ENCODE peak calls at places on chromosomes 11 and 22, in five cellular contexts. Z is IMR-90, J is lower leg skin, W is natural killer cell, V is AG04449. O is an unnamed sample.

GRCh38 chr11:72700026-72700610 is 25.9 kb upstream of the PDE2A start:
- DNase-seq in V (no peak), Z (peak), J (no peak), W (no peak), O (no peak)

GRCh38 chr11:95991545-95991944 is 67.6 kb upstream of the MTMR2 start:
- DNase-seq in Z (peak), W (no peak), J (no peak), V (peak), O (no peak)

GRCh38 chr11:19652976-19653375 is 59.7 kb upstream of the NAV2 start:
- DNase-seq in W (no peak), Z (no peak), V (no peak), J (no peak), O (no peak)

GRCh38 chr11:36577859-36578258 is 10.1 kb downstream of the RAG1 start:
- DNase-seq in J (no peak), V (no peak), Z (peak), W (no peak), O (no peak)

GRCh38 chr11:86919557-86920210 is 35.5 kb downstream of the FZD4 start:
- DNase-seq in J (no peak), Z (peak), W (no peak), V (no peak), O (no peak)

GRCh38 chr11:129237880-129238638 is 45.9 kb upstream of the ARHGAP32 start:
- DNase-seq in W (no peak), J (no peak), Z (no peak), V (no peak), O (no peak)

GRCh38 chr11:64916040-64916847 is 765 bp downstream of the ATG2A start:
- DNase-seq in W (peak), V (no peak), Z (peak), J (peak), O (peak)

GRCh38 chr22:42814215-42814614 is 42.9 kb downstream of the ARFGAP3 start:
- DNase-seq in Z (no peak), V (no peak), J (no peak), W (no peak), O (no peak)

GRCh38 chr11:120199613-120200012 is 11.2 kb upstream of the OAF start:
- DNase-seq in J (no peak), W (no peak), Z (no peak), V (no peak), O (no peak)

GRCh38 chr22:24474221-24474620 is 20.9 kb upstream of the UPB1 start:
- DNase-seq in W (no peak), Z (peak), V (peak), J (no peak), O (no peak)

GRCh38 chr11:60307507-60308195 is 19.4 kb upstream of the MS4A6E start:
- DNase-seq in W (no peak), V (no peak), Z (no peak), J (no peak), O (no peak)

GRCh38 chr11:2519517-2519878 is 74.7 kb downstream of the KCNQ1 start:
- DNase-seq in V (no peak), W (no peak), Z (no peak), J (no peak), O (no peak)

GRCh38 chr11:60985991-60986915 is 14.8 kb downstream of the CD6 start:
- DNase-seq in Z (peak), V (no peak), J (no peak), W (no peak), O (no peak)

GRCh38 chr11:116808262-116809175 is 14.6 kb downstream of the APOA4 start:
- DNase-seq in Z (peak), W (no peak), V (no peak), J (no peak), O (no peak)

GRCh38 chr11:117458275-117459120 is 130.8 kb downstream of the CEP164 start:
- DNase-seq in V (no peak), J (no peak), W (no peak), Z (no peak), O (no peak)

GRCh38 chr11:100675115-100675650 is 11.9 kb upstream of the ARHGAP42 start:
- DNase-seq in J (no peak), V (no peak), W (no peak), Z (no peak), O (no peak)

GRCh38 chr11:8934735-8935478 is 2.2 kb upstream of the C11orf16 start:
- DNase-seq in V (peak), Z (peak), W (no peak), J (no peak), O (no peak)

GRCh38 chr11:8932564-8933180 is at the start of gene C11orf16:
- DNase-seq in J (no peak), V (no peak), W (no peak), Z (no peak), O (no peak)

GRCh38 chr11:8937159-8937558 is 4.4 kb upstream of the C11orf16 start:
- DNase-seq in W (no peak), Z (no peak), J (no peak), V (no peak), O (no peak)

GRCh38 chr11:8930456-8931175 is 2.1 kb downstream of the C11orf16 start:
- DNase-seq in V (no peak), Z (no peak), J (no peak), W (no peak), O (no peak)

GRCh38 chr11:8933931-8934330 is 1.2 kb upstream of the C11orf16 start:
- DNase-seq in Z (no peak), V (no peak), J (no peak), W (no peak), O (no peak)
- TF ChIP-seq CTCF in Z (peak), V (no peak), J (no peak), W (no peak), O (no peak)

GRCh38 chr11:108654994-108655631 is 9.8 kb upstream of the DDX10 start:
- DNase-seq in Z (peak), V (no peak), J (no peak), W (no peak), O (no peak)
- TF ChIP-seq CTCF in Z (peak), V (peak), J (no peak), W (no peak), O (peak)

GRCh38 chr11:76630600-76630999 is 39.9 kb downstream of the LRRC32 start:
- DNase-seq in J (no peak), V (no peak), Z (no peak), W (no peak), O (no peak)

GRCh38 chr11:76629133-76629852 is 41.3 kb downstream of the LRRC32 start:
- DNase-seq in Z (peak), W (no peak), J (peak), V (no peak), O (peak)

GRCh38 chr11:76631566-76632308 is 38.8 kb downstream of the LRRC32 start:
- DNase-seq in Z (no peak), J (no peak), V (no peak), W (no peak), O (no peak)

GRCh38 chr11:76628408-76628947 is 42.1 kb downstream of the LRRC32 start:
- DNase-seq in V (no peak), W (no peak), J (no peak), Z (no peak), O (no peak)

DNA sequence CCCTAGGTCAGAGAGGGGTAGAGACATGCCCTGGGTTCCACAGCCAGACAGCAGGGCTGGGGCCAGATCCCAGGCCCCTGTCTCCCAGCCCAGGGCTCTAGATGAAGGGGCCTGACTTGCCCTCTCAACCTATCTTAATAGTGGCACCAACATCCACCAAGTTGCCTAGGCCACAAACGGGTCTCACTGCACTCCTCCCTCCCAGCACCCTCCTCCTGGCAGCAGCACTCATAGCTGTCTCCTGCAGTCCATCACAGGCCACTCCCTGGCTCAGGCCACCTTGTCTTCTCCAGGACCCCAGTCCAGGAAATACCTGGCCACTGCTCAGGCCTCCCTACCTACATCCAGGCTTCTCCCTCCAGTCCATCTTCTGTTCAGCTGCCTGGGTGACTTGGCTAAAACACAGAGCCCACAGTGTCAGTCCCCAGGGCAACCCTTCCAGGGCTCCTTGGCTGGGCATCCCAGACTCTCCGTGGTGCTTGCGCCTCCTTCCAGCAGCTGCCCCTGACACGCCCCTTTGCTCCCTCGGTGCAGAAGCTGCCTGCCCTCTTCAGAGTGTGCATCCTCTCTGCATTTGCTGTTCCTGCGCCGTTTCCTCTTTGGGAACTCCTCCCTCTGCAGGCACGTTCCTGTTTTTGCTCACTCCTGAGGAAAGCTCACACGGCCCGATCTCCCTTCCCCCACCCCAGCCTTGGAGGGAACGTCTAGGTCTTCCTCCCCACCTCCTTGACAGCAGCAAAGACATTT is 40.5 kb downstream of the LRRC32 start:
- DNase-seq in V (no peak), Z (peak), J (peak), W (no peak), O (peak)
- TF ChIP-seq CTCF in V (no peak), Z (no peak), J (no peak), W (no peak), O (no peak)

GRCh38 chr11:13972033-13972910 is 9.7 kb downstream of the SPON1 start:
- DNase-seq in Z (peak), W (no peak), V (no peak), J (no peak), O (no peak)

GRCh38 chr11:13972958-13973357 is 10.4 kb downstream of the SPON1 start:
- DNase-seq in V (no peak), J (no peak), Z (no peak), W (no peak), O (no peak)

GRCh38 chr11:13965337-13965736 is 2.8 kb downstream of the SPON1 start:
- DNase-seq in Z (no peak), V (no peak), W (no peak), J (no peak), O (no peak)

GRCh38 chr11:13966486-13966885 is 4.0 kb downstream of the SPON1 start:
- DNase-seq in J (no peak), Z (no peak), W (no peak), V (no peak), O (no peak)

DNA sequence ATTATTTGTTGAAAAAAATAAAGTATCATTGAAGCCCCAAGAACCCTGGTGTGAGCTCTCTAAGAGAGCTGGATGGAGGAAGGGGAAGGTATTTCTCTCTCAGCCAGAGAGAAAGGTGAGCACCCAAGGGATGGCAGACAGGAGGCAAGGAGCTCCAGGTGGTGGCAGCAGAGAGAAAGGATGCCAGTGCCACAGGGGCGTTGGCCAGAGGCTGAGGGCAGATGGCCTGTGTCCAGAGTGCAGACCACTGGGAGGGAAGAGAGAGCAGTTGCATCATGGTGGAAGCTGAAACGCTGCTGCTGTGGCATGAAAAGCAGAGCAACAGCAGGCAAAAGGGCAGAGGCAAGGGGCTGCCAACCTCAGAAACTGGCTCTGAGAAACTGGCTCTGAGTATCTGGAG is 8.5 kb downstream of the SPON1 start:
- DNase-seq in V (no peak), Z (no peak), J (no peak), W (no peak), O (no peak)
- TF ChIP-seq CTCF in V (no peak), Z (peak), J (no peak), W (no peak), O (no peak)

O was measured in CD14-positive monocyte.